ENCODE peak calls at places on chromosomes 7 and 10, in nine cellular contexts. One of them, this sample, is unnamed.

GRCh38 chr10:97778452-97779302 is 6.9 kb upstream of the SFRP5 start:
- DNase-seq in suprapubic skin: no peak
- DNase-seq in ecto neural progenitor cell: no peak
- DNase-seq in T-helper 9 cell: no peak
- DNase-seq in COR-L47: no peak
- DNase-seq in thyroid gland: peak; percentile 87
- DNase-seq in amniotic stem cell: no peak
- DNase-seq in activated gamma-delta T cell: no peak
- DNase-seq in AG04449: no peak
- DNase-seq in this sample: no peak

GRCh38 chr10:45419673-45420020 is 45.6 kb downstream of the ALOX5 start:
- DNase-seq in suprapubic skin: no peak
- DNase-seq in ecto neural progenitor cell: no peak
- DNase-seq in T-helper 9 cell: no peak
- DNase-seq in COR-L47: no peak
- DNase-seq in thyroid gland: no peak
- DNase-seq in amniotic stem cell: no peak
- DNase-seq in activated gamma-delta T cell: no peak
- DNase-seq in AG04449: no peak
- DNase-seq in this sample: no peak

GRCh38 chr10:122861724-122862161 is 16.1 kb upstream of the CUZD1 start:
- DNase-seq in suprapubic skin: no peak
- DNase-seq in ecto neural progenitor cell: no peak
- DNase-seq in T-helper 9 cell: no peak
- DNase-seq in COR-L47: no peak
- DNase-seq in thyroid gland: no peak
- DNase-seq in amniotic stem cell: no peak
- DNase-seq in activated gamma-delta T cell: no peak
- DNase-seq in AG04449: peak; percentile 14
- DNase-seq in this sample: no peak

GRCh38 chr7:44791278-44792219 is 4.9 kb upstream of the PPIA start:
- DNase-seq in suprapubic skin: no peak
- DNase-seq in ecto neural progenitor cell: no peak
- DNase-seq in T-helper 9 cell: no peak
- DNase-seq in COR-L47: no peak
- DNase-seq in thyroid gland: no peak
- DNase-seq in amniotic stem cell: peak; percentile 43
- DNase-seq in activated gamma-delta T cell: no peak
- DNase-seq in AG04449: no peak
- DNase-seq in this sample: no peak

GRCh38 chr10:107618461-107619093 is 454.1 kb upstream of the SORCS1 start:
- DNase-seq in suprapubic skin: no peak
- DNase-seq in ecto neural progenitor cell: no peak
- DNase-seq in T-helper 9 cell: no peak
- DNase-seq in COR-L47: no peak
- DNase-seq in thyroid gland: no peak
- DNase-seq in amniotic stem cell: no peak
- DNase-seq in activated gamma-delta T cell: no peak
- DNase-seq in AG04449: peak; percentile 10
- DNase-seq in this sample: no peak

GRCh38 chr7:76505168-76506080 is 4.9 kb upstream of the UPK3B start:
- DNase-seq in suprapubic skin: no peak
- DNase-seq in ecto neural progenitor cell: peak; percentile 34
- DNase-seq in T-helper 9 cell: no peak
- DNase-seq in COR-L47: no peak
- DNase-seq in thyroid gland: no peak
- DNase-seq in amniotic stem cell: no peak
- DNase-seq in activated gamma-delta T cell: no peak
- DNase-seq in AG04449: no peak
- DNase-seq in this sample: no peak

GRCh38 chr10:103986360-103986759 is 19.4 kb downstream of the SLK start:
- DNase-seq in suprapubic skin: no peak
- DNase-seq in ecto neural progenitor cell: no peak
- DNase-seq in T-helper 9 cell: peak; percentile 7
- DNase-seq in COR-L47: no peak
- DNase-seq in thyroid gland: no peak
- DNase-seq in amniotic stem cell: no peak
- DNase-seq in activated gamma-delta T cell: no peak
- DNase-seq in AG04449: no peak
- DNase-seq in this sample: no peak

GRCh38 chr7:151754142-151754590 is 122.7 kb downstream of the PRKAG2 start:
- DNase-seq in suprapubic skin: no peak
- DNase-seq in ecto neural progenitor cell: peak; percentile 89
- DNase-seq in T-helper 9 cell: no peak
- DNase-seq in COR-L47: peak; percentile 19
- DNase-seq in thyroid gland: peak; percentile 86
- DNase-seq in amniotic stem cell: peak; percentile 91
- DNase-seq in activated gamma-delta T cell: no peak
- DNase-seq in AG04449: peak; percentile 97
- DNase-seq in this sample: peak; percentile 64

GRCh38 chr7:1176891-1177373 is 16.9 kb upstream of the ZFAND2A start:
- DNase-seq in suprapubic skin: no peak
- DNase-seq in ecto neural progenitor cell: peak; percentile 76
- DNase-seq in T-helper 9 cell: peak; percentile 75
- DNase-seq in COR-L47: peak; percentile 37
- DNase-seq in thyroid gland: peak; percentile 75
- DNase-seq in amniotic stem cell: no peak
- DNase-seq in activated gamma-delta T cell: peak; percentile 43
- DNase-seq in AG04449: no peak
- DNase-seq in this sample: peak; percentile 42

GRCh38 chr7:45033931-45034290 is 33.9 kb downstream of the CCM2 start:
- DNase-seq in suprapubic skin: no peak
- DNase-seq in ecto neural progenitor cell: no peak
- DNase-seq in T-helper 9 cell: no peak
- DNase-seq in COR-L47: no peak
- DNase-seq in thyroid gland: peak; percentile 11
- DNase-seq in amniotic stem cell: no peak
- DNase-seq in activated gamma-delta T cell: no peak
- DNase-seq in AG04449: no peak
- DNase-seq in this sample: no peak

GRCh38 chr7:121752706-121753105 is 120.3 kb upstream of the PTPRZ1 start:
- DNase-seq in suprapubic skin: no peak
- DNase-seq in ecto neural progenitor cell: no peak
- DNase-seq in T-helper 9 cell: no peak
- DNase-seq in COR-L47: peak; percentile 33
- DNase-seq in thyroid gland: no peak
- DNase-seq in amniotic stem cell: no peak
- DNase-seq in activated gamma-delta T cell: no peak
- DNase-seq in AG04449: no peak
- DNase-seq in this sample: peak; percentile 36

GRCh38 chr10:58675321-58675720 is 162.6 kb downstream of the BICC1 start:
- DNase-seq in suprapubic skin: no peak
- DNase-seq in ecto neural progenitor cell: no peak
- DNase-seq in T-helper 9 cell: no peak
- DNase-seq in COR-L47: no peak
- DNase-seq in thyroid gland: no peak
- DNase-seq in amniotic stem cell: no peak
- DNase-seq in activated gamma-delta T cell: no peak
- DNase-seq in AG04449: no peak
- DNase-seq in this sample: no peak

GRCh38 chr10:33556581-33556980 is 222.1 kb upstream of the NRP1 start:
- DNase-seq in suprapubic skin: no peak
- DNase-seq in ecto neural progenitor cell: no peak
- DNase-seq in T-helper 9 cell: no peak
- DNase-seq in COR-L47: no peak
- DNase-seq in thyroid gland: no peak
- DNase-seq in amniotic stem cell: no peak
- DNase-seq in activated gamma-delta T cell: no peak
- DNase-seq in AG04449: no peak
- DNase-seq in this sample: no peak

GRCh38 chr7:139825666-139826290 is 3.3 kb upstream of the TBXAS1 start:
- DNase-seq in suprapubic skin: no peak
- DNase-seq in ecto neural progenitor cell: no peak
- DNase-seq in T-helper 9 cell: no peak
- DNase-seq in COR-L47: no peak
- DNase-seq in thyroid gland: no peak
- DNase-seq in amniotic stem cell: peak; percentile 17
- DNase-seq in activated gamma-delta T cell: no peak
- DNase-seq in AG04449: no peak
- DNase-seq in this sample: no peak

GRCh38 chr7:152443586-152443985 is 7.8 kb upstream of the KMT2C start:
- DNase-seq in suprapubic skin: no peak
- DNase-seq in ecto neural progenitor cell: no peak
- DNase-seq in T-helper 9 cell: no peak
- DNase-seq in COR-L47: no peak
- DNase-seq in thyroid gland: no peak
- DNase-seq in amniotic stem cell: no peak
- DNase-seq in activated gamma-delta T cell: no peak
- DNase-seq in AG04449: no peak
- DNase-seq in this sample: no peak

GRCh38 chr10:88901610-88902327 is 21.7 kb downstream of the STAMBPL1 start:
- DNase-seq in suprapubic skin: no peak
- DNase-seq in ecto neural progenitor cell: no peak
- DNase-seq in T-helper 9 cell: no peak
- DNase-seq in COR-L47: no peak
- DNase-seq in thyroid gland: no peak
- DNase-seq in amniotic stem cell: no peak
- DNase-seq in activated gamma-delta T cell: no peak
- DNase-seq in AG04449: no peak
- DNase-seq in this sample: peak; percentile 56

GRCh38 chr10:126565456-126565855 is 105.0 kb downstream of the C10orf90 start:
- DNase-seq in suprapubic skin: no peak
- DNase-seq in ecto neural progenitor cell: no peak
- DNase-seq in T-helper 9 cell: no peak
- DNase-seq in COR-L47: no peak
- DNase-seq in thyroid gland: no peak
- DNase-seq in amniotic stem cell: no peak
- DNase-seq in activated gamma-delta T cell: no peak
- DNase-seq in AG04449: no peak
- DNase-seq in this sample: no peak

GRCh38 chr10:76879116-76879706 is 758.4 kb downstream of the KCNMA1 start:
- DNase-seq in suprapubic skin: no peak
- DNase-seq in ecto neural progenitor cell: no peak
- DNase-seq in T-helper 9 cell: no peak
- DNase-seq in COR-L47: no peak
- DNase-seq in thyroid gland: no peak
- DNase-seq in amniotic stem cell: no peak
- DNase-seq in activated gamma-delta T cell: no peak
- DNase-seq in AG04449: no peak
- DNase-seq in this sample: no peak

GRCh38 chr7:84809877-84810276 is 377.0 kb downstream of the SEMA3D start:
- DNase-seq in suprapubic skin: no peak
- DNase-seq in ecto neural progenitor cell: no peak
- DNase-seq in T-helper 9 cell: no peak
- DNase-seq in COR-L47: no peak
- DNase-seq in thyroid gland: no peak
- DNase-seq in amniotic stem cell: no peak
- DNase-seq in activated gamma-delta T cell: no peak
- DNase-seq in AG04449: no peak
- DNase-seq in this sample: no peak

GRCh38 chr7:103387267-103387666 is 39.8 kb downstream of the PSMC2 start:
- DNase-seq in suprapubic skin: no peak
- DNase-seq in ecto neural progenitor cell: no peak
- DNase-seq in T-helper 9 cell: no peak
- DNase-seq in COR-L47: no peak
- DNase-seq in thyroid gland: no peak
- DNase-seq in amniotic stem cell: no peak
- DNase-seq in activated gamma-delta T cell: no peak
- DNase-seq in AG04449: no peak
- DNase-seq in this sample: no peak

GRCh38 chr10:29130190-29130673 is 158.6 kb upstream of the LYZL1 start:
- DNase-seq in suprapubic skin: no peak
- DNase-seq in ecto neural progenitor cell: no peak
- DNase-seq in T-helper 9 cell: no peak
- DNase-seq in COR-L47: peak; percentile 35
- DNase-seq in thyroid gland: no peak
- DNase-seq in amniotic stem cell: no peak
- DNase-seq in activated gamma-delta T cell: no peak
- DNase-seq in AG04449: no peak
- DNase-seq in this sample: peak; percentile 23

GRCh38 chr10:30041394-30042105 is 17.8 kb downstream of the JCAD start:
- DNase-seq in suprapubic skin: no peak
- DNase-seq in ecto neural progenitor cell: no peak
- DNase-seq in T-helper 9 cell: no peak
- DNase-seq in COR-L47: no peak
- DNase-seq in thyroid gland: no peak
- DNase-seq in amniotic stem cell: no peak
- DNase-seq in activated gamma-delta T cell: no peak
- DNase-seq in AG04449: no peak
- DNase-seq in this sample: peak; percentile 94

GRCh38 chr7:70289067-70289466 is 690.8 kb downstream of the AUTS2 start:
- DNase-seq in suprapubic skin: no peak
- DNase-seq in ecto neural progenitor cell: no peak
- DNase-seq in T-helper 9 cell: no peak
- DNase-seq in COR-L47: no peak
- DNase-seq in thyroid gland: no peak
- DNase-seq in amniotic stem cell: no peak
- DNase-seq in activated gamma-delta T cell: no peak
- DNase-seq in AG04449: no peak
- DNase-seq in this sample: no peak

GRCh38 chr10:71396714-71397339 is at the start of gene CDH23:
- DNase-seq in suprapubic skin: no peak
- DNase-seq in ecto neural progenitor cell: peak; percentile 81
- DNase-seq in T-helper 9 cell: no peak
- DNase-seq in COR-L47: no peak
- DNase-seq in thyroid gland: peak; percentile 25
- DNase-seq in amniotic stem cell: no peak
- DNase-seq in activated gamma-delta T cell: peak; percentile 15
- DNase-seq in AG04449: no peak
- DNase-seq in this sample: peak; percentile 26

GRCh38 chr10:124632064-124632531 is 112.1 kb downstream of the FAM53B start:
- DNase-seq in suprapubic skin: no peak
- DNase-seq in ecto neural progenitor cell: no peak
- DNase-seq in T-helper 9 cell: no peak
- DNase-seq in COR-L47: peak; percentile 68
- DNase-seq in thyroid gland: peak; percentile 96
- DNase-seq in amniotic stem cell: no peak
- DNase-seq in activated gamma-delta T cell: no peak
- DNase-seq in AG04449: no peak
- DNase-seq in this sample: no peak

GRCh38 chr10:102675887-102676616 is 31.8 kb downstream of the TRIM8 start:
- DNase-seq in suprapubic skin: no peak
- DNase-seq in ecto neural progenitor cell: no peak
- DNase-seq in T-helper 9 cell: no peak
- DNase-seq in COR-L47: no peak
- DNase-seq in thyroid gland: peak; percentile 77
- DNase-seq in amniotic stem cell: peak; percentile 71
- DNase-seq in activated gamma-delta T cell: no peak
- DNase-seq in AG04449: peak; percentile 95
- DNase-seq in this sample: peak; percentile 63

GRCh38 chr7:44239361-44239760 is 38.6 kb downstream of the YKT6 start:
- DNase-seq in suprapubic skin: no peak
- DNase-seq in ecto neural progenitor cell: no peak
- DNase-seq in T-helper 9 cell: no peak
- DNase-seq in COR-L47: no peak
- DNase-seq in thyroid gland: no peak
- DNase-seq in amniotic stem cell: no peak
- DNase-seq in activated gamma-delta T cell: no peak
- DNase-seq in AG04449: no peak
- DNase-seq in this sample: no peak

GRCh38 chr10:78170026-78170475 is 136.4 kb downstream of the RPS24 start:
- DNase-seq in suprapubic skin: no peak
- DNase-seq in ecto neural progenitor cell: no peak
- DNase-seq in T-helper 9 cell: no peak
- DNase-seq in COR-L47: no peak
- DNase-seq in thyroid gland: no peak
- DNase-seq in amniotic stem cell: no peak
- DNase-seq in activated gamma-delta T cell: no peak
- DNase-seq in AG04449: no peak
- DNase-seq in this sample: no peak

GRCh38 chr7:32068411-32068905 is 1.7 kb downstream of the PDE1C start:
- DNase-seq in suprapubic skin: no peak
- DNase-seq in ecto neural progenitor cell: no peak
- DNase-seq in T-helper 9 cell: no peak
- DNase-seq in COR-L47: no peak
- DNase-seq in thyroid gland: no peak
- DNase-seq in amniotic stem cell: no peak
- DNase-seq in activated gamma-delta T cell: no peak
- DNase-seq in AG04449: no peak
- DNase-seq in this sample: no peak

GRCh38 chr7:69598487-69599148 is 343 bp downstream of the AUTS2 start:
- DNase-seq in suprapubic skin: no peak
- DNase-seq in ecto neural progenitor cell: peak; percentile 58
- DNase-seq in T-helper 9 cell: peak; percentile 0
- DNase-seq in COR-L47: no peak
- DNase-seq in thyroid gland: no peak
- DNase-seq in amniotic stem cell: no peak
- DNase-seq in activated gamma-delta T cell: no peak
- DNase-seq in AG04449: no peak
- DNase-seq in this sample: no peak

GRCh38 chr10:47303105-47303504 is 3.1 kb downstream of the GDF10 start:
- DNase-seq in suprapubic skin: no peak
- DNase-seq in ecto neural progenitor cell: no peak
- DNase-seq in T-helper 9 cell: no peak
- DNase-seq in COR-L47: no peak
- DNase-seq in thyroid gland: no peak
- DNase-seq in amniotic stem cell: no peak
- DNase-seq in activated gamma-delta T cell: no peak
- DNase-seq in AG04449: no peak
- DNase-seq in this sample: no peak